ENCODE peak calls at places on chromosomes 6 and 20, in six cellular contexts. X, Q, Z, T, K and F are unnamed samples.

GRCh38 chr6:152341596-152341995 is 295.6 kb downstream of the SYNE1 start:
- DNase-seq in X (no peak), Q (no peak), Z (no peak), T (no peak), K (no peak), F (no peak)

GRCh38 chr6:34526241-34526972 is 29.7 kb downstream of the SPDEF start:
- DNase-seq in X (no peak), Q (no peak), Z (no peak), T (no peak), K (no peak), F (no peak)

GRCh38 chr20:655730-656624 is 3.0 kb upstream of the SRXN1 start:
- DNase-seq in X (no peak), Q (no peak), Z (no peak), T (no peak), K (no peak), F (no peak)

GRCh38 chr20:57410398-57411323 is 19.5 kb downstream of the RBM38 start:
- DNase-seq in X (no peak), Q (no peak), Z (no peak), T (no peak), K (no peak), F (no peak)

GRCh38 chr6:16286151-16286522 is 47.8 kb downstream of the GMPR start:
- DNase-seq in X (no peak), Q (no peak), Z (peak; percentile 87), T (peak; percentile 42), K (peak; percentile 67), F (no peak)

GRCh38 chr6:139925894-139926641 is 551.6 kb upstream of the CITED2 start:
- DNase-seq in X (no peak), Q (no peak), Z (no peak), T (no peak), K (peak; percentile 64), F (no peak)

GRCh38 chr6:85669735-85670194 is 27.1 kb upstream of the SYNCRIP start:
- DNase-seq in X (peak; percentile 27), Q (no peak), Z (no peak), T (no peak), K (no peak), F (no peak)

GRCh38 chr6:15152720-15153119 is 93.1 kb upstream of the JARID2 start:
- DNase-seq in X (no peak), Q (no peak), Z (no peak), T (no peak), K (no peak), F (no peak)

GRCh38 chr6:108535079-108535742 is 25.5 kb upstream of the FOXO3 start:
- DNase-seq in X (no peak), Q (no peak), Z (no peak), T (no peak), K (no peak), F (no peak)

GRCh38 chr6:131923356-131923755 is 27.8 kb downstream of the CCN2 start:
- DNase-seq in X (no peak), Q (no peak), Z (peak; percentile 81), T (no peak), K (no peak), F (no peak)

GRCh38 chr6:78511019-78511418 is 356.3 kb upstream of the IRAK1BP1 start:
- DNase-seq in X (no peak), Q (no peak), Z (no peak), T (no peak), K (no peak), F (no peak)

GRCh38 chr6:157631388-157631787 is 191.7 kb upstream of the SNX9 start:
- DNase-seq in X (no peak), Q (no peak), Z (peak; percentile 23), T (no peak), K (no peak), F (no peak)

GRCh38 chr20:50348118-50348517 is 157.5 kb downstream of the CEBPB start:
- DNase-seq in X (no peak), Q (no peak), Z (no peak), T (no peak), K (no peak), F (no peak)

GRCh38 chr6:151690768-151691562 is 116.5 kb upstream of the ESR1 start:
- DNase-seq in X (no peak), Q (no peak), Z (no peak), T (no peak), K (no peak), F (no peak)

GRCh38 chr6:89281779-89282246 is 33.3 kb downstream of the GABRR2 start:
- DNase-seq in X (peak; percentile 19), Q (no peak), Z (peak; percentile 61), T (no peak), K (no peak), F (no peak)

GRCh38 chr6:150749091-150749670 is 116.3 kb upstream of the MTHFD1L start:
- DNase-seq in X (no peak), Q (no peak), Z (no peak), T (no peak), K (no peak), F (no peak)

GRCh38 chr6:52877786-52878185 is 31.7 kb downstream of the GSTA3 start:
- DNase-seq in X (no peak), Q (no peak), Z (no peak), T (no peak), K (no peak), F (no peak)

GRCh38 chr20:51321343-51322163 is 221.0 kb downstream of the NFATC2 start:
- DNase-seq in X (no peak), Q (no peak), Z (no peak), T (no peak), K (no peak), F (no peak)

GRCh38 chr20:23235173-23236027 is 115.2 kb upstream of the NXT1 start:
- DNase-seq in X (no peak), Q (no peak), Z (peak; percentile 74), T (peak; percentile 73), K (peak; percentile 81), F (peak; percentile 78)

GRCh38 chr6:4912559-4912958 is 91.3 kb downstream of the RPP40 start:
- DNase-seq in X (no peak), Q (no peak), Z (no peak), T (no peak), K (no peak), F (no peak)

GRCh38 chr20:62366370-62367135 is 559 bp downstream of the LAMA5 start:
- DNase-seq in X (no peak), Q (no peak), Z (peak; percentile 82), T (peak; percentile 51), K (peak; percentile 85), F (peak; percentile 85)

GRCh38 chr20:309306-309840 is 12.0 kb downstream of the ZCCHC3 start:
- DNase-seq in X (no peak), Q (no peak), Z (peak; percentile 27), T (no peak), K (no peak), F (no peak)

GRCh38 chr6:19297880-19298279 is 539.3 kb upstream of the ID4 start:
- DNase-seq in X (no peak), Q (no peak), Z (peak; percentile 40), T (no peak), K (no peak), F (no peak)

GRCh38 chr6:11231564-11232176 is 798 bp downstream of the NEDD9 start:
- DNase-seq in X (no peak), Q (no peak), Z (peak; percentile 76), T (peak; percentile 42), K (no peak), F (no peak)

GRCh38 chr6:37454420-37455125 is 21.6 kb downstream of the CMTR1 start:
- DNase-seq in X (no peak), Q (no peak), Z (no peak), T (no peak), K (no peak), F (no peak)

DNA sequence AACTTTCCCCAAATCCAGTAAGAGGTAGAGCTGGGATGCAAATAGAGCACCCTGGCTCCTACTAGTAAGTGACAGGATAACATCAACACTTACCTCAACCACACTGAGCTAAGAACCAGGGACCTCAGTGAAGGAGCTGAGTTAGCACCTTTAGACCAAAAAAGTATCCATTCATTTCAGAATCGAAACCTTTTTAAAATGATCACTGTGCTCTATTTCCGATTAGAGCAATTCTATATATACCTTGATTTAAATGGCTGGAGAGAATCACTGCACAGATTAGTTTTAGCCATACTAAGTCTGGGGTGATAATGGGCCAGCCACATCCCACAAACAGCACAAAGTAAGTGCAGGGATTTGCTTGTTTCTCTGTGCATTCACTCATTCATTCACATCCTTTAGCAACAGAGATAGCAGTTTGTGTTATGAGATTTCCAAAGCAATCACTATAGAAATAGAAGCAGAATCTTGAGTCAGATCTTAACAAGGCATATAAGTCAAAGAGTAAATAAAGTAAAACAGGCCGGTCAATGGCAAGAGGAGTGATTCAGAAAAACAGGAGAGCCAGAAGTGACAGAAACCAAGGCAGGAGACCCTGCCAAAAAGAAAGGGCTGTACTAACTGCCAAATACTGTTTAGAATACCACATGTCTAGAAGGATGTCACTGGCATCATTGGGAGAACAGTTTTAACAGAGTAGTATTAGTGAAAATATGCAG is 136.3 kb downstream of the KIF13A start:
- DNase-seq in X (no peak), Q (no peak), Z (no peak), T (no peak), K (no peak), F (no peak)
- H3K27ac ChIP-seq in X (no peak overlapping the region), Q (no peak overlapping the region), Z (no peak overlapping the region), T (no peak overlapping the region), K (peak overlapping the region; percentile 32), F (no peak overlapping the region)

GRCh38 chr20:55004044-55004443 is 528.7 kb downstream of the DOK5 start:
- DNase-seq in X (no peak), Q (no peak), Z (peak; percentile 54), T (no peak), K (no peak), F (no peak)
- TF ChIP-seq CTCF in X (no peak), Q (no peak), Z (no peak), T (peak; percentile 10), K (no peak), F (no peak)

GRCh38 chr20:25247100-25247665 is 702 bp upstream of the PYGB start:
- DNase-seq in X (no peak), Q (no peak), Z (peak; percentile 85), T (peak; percentile 70), K (peak; percentile 86), F (peak; percentile 82)

GRCh38 chr20:25248501-25249172 is 752 bp downstream of the PYGB start:
- DNase-seq in X (no peak), Q (no peak), Z (peak; percentile 59), T (peak; percentile 51), K (peak; percentile 73), F (peak; percentile 75)

GRCh38 chr20:25246182-25246943 is 1.5 kb upstream of the PYGB start:
- DNase-seq in X (no peak), Q (no peak), Z (no peak), T (no peak), K (no peak), F (no peak)

GRCh38 chr20:25249198-25249931 is 1.5 kb downstream of the PYGB start:
- DNase-seq in X (no peak), Q (no peak), Z (no peak), T (no peak), K (peak; percentile 78), F (no peak)

GRCh38 chr20:25247666-25248500 is at the start of gene PYGB:
- DNase-seq in X (peak; percentile 69), Q (no peak), Z (peak; percentile 87), T (peak; percentile 79), K (peak; percentile 88), F (peak; percentile 92)
- H3K4me1 ChIP-seq in X (peaks cover 29% of the 10 kb centered on the region), Q (peaks cover 33% of the 10 kb centered on the region), Z (peaks cover 56% of the 10 kb centered on the region), T (peaks cover 26% of the 10 kb centered on the region), K (peaks cover 3% of the 10 kb centered on the region), F (peaks cover 26% of the 10 kb centered on the region)

DNA sequence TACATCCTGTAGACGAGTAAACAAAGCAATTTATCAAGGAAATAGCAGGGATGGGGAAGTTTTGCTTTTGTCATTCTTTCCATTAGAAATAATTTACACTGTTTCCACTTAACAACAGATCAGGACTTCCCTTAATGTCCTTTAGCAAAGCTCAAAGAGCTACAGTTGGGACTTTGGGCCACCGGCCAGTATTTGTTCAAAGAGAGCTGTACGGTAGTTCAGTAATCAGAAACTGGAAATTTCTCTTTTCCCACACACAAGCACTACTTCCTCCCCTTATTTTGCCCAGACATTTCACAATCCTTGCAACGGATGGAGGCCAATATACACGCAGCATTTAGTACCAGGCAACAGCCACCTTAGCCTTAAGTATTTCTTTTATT is 12.1 kb upstream of the HINT3 start:
- DNase-seq in X (no peak), Q (no peak), Z (no peak), T (peak; percentile 51), K (peak; percentile 79), F (peak; percentile 78)
- H3K27ac ChIP-seq in X (no peak overlapping the region), Q (peak overlapping the region; percentile 66), Z (no peak overlapping the region), T (peak overlapping the region; percentile 14), K (peak overlapping the region; percentile 67), F (peak overlapping the region; percentile 79)